ENCODE peak calls at places on chromosomes 13 and 19, in six cellular contexts. One of them, this sample, is unnamed.

GRCh38 chr13:31538067-31539042 is 201.0 kb upstream of the RXFP2 start:
- DNase-seq in breast epithelium: no peak
- DNase-seq in GM23248: peak; percentile 79
- DNase-seq in stimulated activated CD4-positive, alpha-beta T cell treated with anti-CD3 and anti-CD28 coated beads, TNF-alpha, amount 100 ng/mL, for 4 hours: no peak
- DNase-seq in cardiac fibroblast: peak; percentile 68
- DNase-seq in GM12865: no peak
- DNase-seq in this sample: peak; percentile 42

GRCh38 chr19:18666304-18666703 is 17.2 kb upstream of the CRTC1 start:
- DNase-seq in GM23248: no peak
- DNase-seq in breast epithelium: no peak
- DNase-seq in stimulated activated CD4-positive, alpha-beta T cell treated with anti-CD3 and anti-CD28 coated beads, TNF-alpha, amount 100 ng/mL, for 4 hours: no peak
- DNase-seq in cardiac fibroblast: no peak
- DNase-seq in GM12865: no peak
- DNase-seq in this sample: no peak

GRCh38 chr13:40376296-40376849 is 290.1 kb downstream of the FOXO1 start:
- DNase-seq in breast epithelium: no peak
- DNase-seq in cardiac fibroblast: no peak
- DNase-seq in GM23248: no peak
- DNase-seq in stimulated activated CD4-positive, alpha-beta T cell treated with anti-CD3 and anti-CD28 coated beads, TNF-alpha, amount 100 ng/mL, for 4 hours: no peak
- DNase-seq in GM12865: no peak
- DNase-seq in this sample: no peak

GRCh38 chr13:105278797-105279425 is 1256.6 kb downstream of the EFNB2 start:
- DNase-seq in cardiac fibroblast: no peak
- DNase-seq in stimulated activated CD4-positive, alpha-beta T cell treated with anti-CD3 and anti-CD28 coated beads, TNF-alpha, amount 100 ng/mL, for 4 hours: no peak
- DNase-seq in GM12865: no peak
- DNase-seq in breast epithelium: no peak
- DNase-seq in GM23248: no peak
- DNase-seq in this sample: no peak

GRCh38 chr13:52851153-52851962 is 2.9 kb upstream of the PCDH8 start:
- DNase-seq in stimulated activated CD4-positive, alpha-beta T cell treated with anti-CD3 and anti-CD28 coated beads, TNF-alpha, amount 100 ng/mL, for 4 hours: no peak
- DNase-seq in breast epithelium: no peak
- DNase-seq in GM23248: peak; percentile 59
- DNase-seq in GM12865: peak; percentile 96
- DNase-seq in cardiac fibroblast: peak; percentile 12
- DNase-seq in this sample: no peak

GRCh38 chr19:44176590-44176989 is 11.7 kb downstream of the ZNF226 start:
- DNase-seq in cardiac fibroblast: no peak
- DNase-seq in GM23248: no peak
- DNase-seq in GM12865: no peak
- DNase-seq in breast epithelium: no peak
- DNase-seq in stimulated activated CD4-positive, alpha-beta T cell treated with anti-CD3 and anti-CD28 coated beads, TNF-alpha, amount 100 ng/mL, for 4 hours: no peak
- DNase-seq in this sample: no peak

GRCh38 chr19:48644355-48644754 is 1.6 kb downstream of the CA11 start:
- DNase-seq in cardiac fibroblast: no peak
- DNase-seq in GM23248: no peak
- DNase-seq in breast epithelium: no peak
- DNase-seq in GM12865: no peak
- DNase-seq in stimulated activated CD4-positive, alpha-beta T cell treated with anti-CD3 and anti-CD28 coated beads, TNF-alpha, amount 100 ng/mL, for 4 hours: no peak
- DNase-seq in this sample: no peak

GRCh38 chr19:19232231-19232630 is 20.5 kb downstream of the NCAN start:
- DNase-seq in GM23248: no peak
- DNase-seq in breast epithelium: no peak
- DNase-seq in stimulated activated CD4-positive, alpha-beta T cell treated with anti-CD3 and anti-CD28 coated beads, TNF-alpha, amount 100 ng/mL, for 4 hours: no peak
- DNase-seq in GM12865: no peak
- DNase-seq in cardiac fibroblast: no peak
- DNase-seq in this sample: no peak

GRCh38 chr19:3403489-3404323 is 37.3 kb downstream of the NFIC start:
- DNase-seq in breast epithelium: peak; percentile 89
- DNase-seq in stimulated activated CD4-positive, alpha-beta T cell treated with anti-CD3 and anti-CD28 coated beads, TNF-alpha, amount 100 ng/mL, for 4 hours: no peak
- DNase-seq in cardiac fibroblast: peak; percentile 99
- DNase-seq in GM23248: peak; percentile 97
- DNase-seq in GM12865: no peak
- DNase-seq in this sample: no peak

GRCh38 chr13:27962128-27962841 is 6.8 kb downstream of the CDX2 start:
- DNase-seq in stimulated activated CD4-positive, alpha-beta T cell treated with anti-CD3 and anti-CD28 coated beads, TNF-alpha, amount 100 ng/mL, for 4 hours: no peak
- DNase-seq in cardiac fibroblast: no peak
- DNase-seq in GM12865: no peak
- DNase-seq in GM23248: no peak
- DNase-seq in breast epithelium: no peak
- DNase-seq in this sample: no peak

GRCh38 chr19:55210120-55210493 is 806 bp upstream of the PTPRH start:
- DNase-seq in breast epithelium: no peak
- DNase-seq in stimulated activated CD4-positive, alpha-beta T cell treated with anti-CD3 and anti-CD28 coated beads, TNF-alpha, amount 100 ng/mL, for 4 hours: no peak
- DNase-seq in GM23248: peak; percentile 98
- DNase-seq in cardiac fibroblast: peak; percentile 85
- DNase-seq in GM12865: no peak
- DNase-seq in this sample: peak; percentile 93

GRCh38 chr13:110119943-110120905 is 186.7 kb downstream of the COL4A1 start:
- DNase-seq in breast epithelium: no peak
- DNase-seq in stimulated activated CD4-positive, alpha-beta T cell treated with anti-CD3 and anti-CD28 coated beads, TNF-alpha, amount 100 ng/mL, for 4 hours: no peak
- DNase-seq in GM12865: no peak
- DNase-seq in GM23248: peak; percentile 27
- DNase-seq in cardiac fibroblast: no peak
- DNase-seq in this sample: no peak

GRCh38 chr19:2795827-2796658 is 10.7 kb downstream of the THOP1 start:
- DNase-seq in breast epithelium: no peak
- DNase-seq in GM12865: no peak
- DNase-seq in GM23248: no peak
- DNase-seq in stimulated activated CD4-positive, alpha-beta T cell treated with anti-CD3 and anti-CD28 coated beads, TNF-alpha, amount 100 ng/mL, for 4 hours: no peak
- DNase-seq in cardiac fibroblast: no peak
- DNase-seq in this sample: no peak

GRCh38 chr19:12703056-12703455 is 6.6 kb upstream of the FBXW9 start:
- DNase-seq in breast epithelium: no peak
- DNase-seq in cardiac fibroblast: peak; percentile 60
- DNase-seq in GM12865: peak; percentile 50
- DNase-seq in stimulated activated CD4-positive, alpha-beta T cell treated with anti-CD3 and anti-CD28 coated beads, TNF-alpha, amount 100 ng/mL, for 4 hours: no peak
- DNase-seq in GM23248: peak; percentile 58
- DNase-seq in this sample: no peak

GRCh38 chr13:99280166-99280565 is 22.0 kb upstream of the GPR18 start:
- DNase-seq in stimulated activated CD4-positive, alpha-beta T cell treated with anti-CD3 and anti-CD28 coated beads, TNF-alpha, amount 100 ng/mL, for 4 hours: no peak
- DNase-seq in cardiac fibroblast: peak; percentile 8
- DNase-seq in GM23248: peak; percentile 78
- DNase-seq in breast epithelium: no peak
- DNase-seq in GM12865: no peak
- DNase-seq in this sample: no peak

GRCh38 chr13:36848228-36848982 is 29.4 kb downstream of the RFXAP start:
- DNase-seq in stimulated activated CD4-positive, alpha-beta T cell treated with anti-CD3 and anti-CD28 coated beads, TNF-alpha, amount 100 ng/mL, for 4 hours: no peak
- DNase-seq in GM12865: peak; percentile 52
- DNase-seq in breast epithelium: no peak
- DNase-seq in GM23248: peak; percentile 45
- DNase-seq in cardiac fibroblast: peak; percentile 11
- DNase-seq in this sample: no peak

GRCh38 chr19:44212865-44213346 is 574 bp downstream of the ZNF227 start:
- DNase-seq in cardiac fibroblast: peak; percentile 31
- DNase-seq in breast epithelium: no peak
- DNase-seq in GM23248: peak; percentile 69
- DNase-seq in stimulated activated CD4-positive, alpha-beta T cell treated with anti-CD3 and anti-CD28 coated beads, TNF-alpha, amount 100 ng/mL, for 4 hours: no peak
- DNase-seq in GM12865: peak; percentile 13
- DNase-seq in this sample: no peak

GRCh38 chr19:47093254-47093653 is 20.3 kb downstream of the ZC3H4 start:
- DNase-seq in GM23248: no peak
- DNase-seq in GM12865: peak; percentile 73
- DNase-seq in stimulated activated CD4-positive, alpha-beta T cell treated with anti-CD3 and anti-CD28 coated beads, TNF-alpha, amount 100 ng/mL, for 4 hours: no peak
- DNase-seq in cardiac fibroblast: no peak
- DNase-seq in breast epithelium: no peak
- DNase-seq in this sample: no peak

GRCh38 chr19:33212024-33212772 is 13.5 kb downstream of the SLC7A10 start:
- DNase-seq in GM23248: no peak
- DNase-seq in breast epithelium: no peak
- DNase-seq in GM12865: no peak
- DNase-seq in stimulated activated CD4-positive, alpha-beta T cell treated with anti-CD3 and anti-CD28 coated beads, TNF-alpha, amount 100 ng/mL, for 4 hours: no peak
- DNase-seq in cardiac fibroblast: no peak
- DNase-seq in this sample: no peak

GRCh38 chr13:36190771-36191170 is 23.6 kb downstream of the SOHLH2 start:
- DNase-seq in cardiac fibroblast: peak; percentile 10
- DNase-seq in GM23248: no peak
- DNase-seq in stimulated activated CD4-positive, alpha-beta T cell treated with anti-CD3 and anti-CD28 coated beads, TNF-alpha, amount 100 ng/mL, for 4 hours: no peak
- DNase-seq in breast epithelium: no peak
- DNase-seq in GM12865: no peak
- DNase-seq in this sample: no peak

GRCh38 chr13:77001540-77001939 is 9.7 kb downstream of the CLN5 start:
- DNase-seq in breast epithelium: no peak
- DNase-seq in GM23248: no peak
- DNase-seq in GM12865: no peak
- DNase-seq in cardiac fibroblast: no peak
- DNase-seq in stimulated activated CD4-positive, alpha-beta T cell treated with anti-CD3 and anti-CD28 coated beads, TNF-alpha, amount 100 ng/mL, for 4 hours: no peak
- DNase-seq in this sample: no peak

This sample was measured in HS-27A.